ENCODE peak calls at places on chromosomes 6 and 20, in eight cellular contexts. One of them, this sample, is unnamed.
A peak's percentile ranks its signal among the peaks of the same experiment; 100 is the strongest.

GRCh38 chr6:158654960-158655485 is 5.2 kb downstream of the SYTL3 start:
- DNase-seq in caudate nucleus: no peak
- DNase-seq in HEK293T: no peak
- DNase-seq in stimulated activated naive CD8-positive, alpha-beta T cell treated with anti-CD3 and anti-CD28 coated beads, Interleukin-15, Interleukin-2, amounts not matched to agents 100 U/mL and 50 U/mL, for 24 hours: no peak
- DNase-seq in GM10248: no peak
- DNase-seq in kidney epithelial cell: no peak
- DNase-seq in NCI-H1092: no peak
- DNase-seq in activated CD8-positive, alpha-beta memory T cell treated with anti-CD3 and anti-CD28 coated beads, Interleukin-2, amount 50 U/mL, for 4 hours: no peak
- DNase-seq in this sample: no peak

GRCh38 chr6:138406443-138406842 is 2.4 kb downstream of the HEBP2 start:
- DNase-seq in stimulated activated naive CD8-positive, alpha-beta T cell treated with anti-CD3 and anti-CD28 coated beads, Interleukin-15, Interleukin-2, amounts not matched to agents 100 U/mL and 50 U/mL, for 24 hours: no peak
- DNase-seq in activated CD8-positive, alpha-beta memory T cell treated with anti-CD3 and anti-CD28 coated beads, Interleukin-2, amount 50 U/mL, for 4 hours: no peak
- DNase-seq in caudate nucleus: no peak
- DNase-seq in NCI-H1092: no peak
- DNase-seq in HEK293T: no peak
- DNase-seq in GM10248: no peak
- DNase-seq in kidney epithelial cell: no peak
- DNase-seq in this sample: no peak

GRCh38 chr20:41443667-41444066 is 77.0 kb upstream of the EMILIN3 start:
- DNase-seq in HEK293T: no peak
- DNase-seq in kidney epithelial cell: no peak
- DNase-seq in GM10248: peak; percentile 39
- DNase-seq in NCI-H1092: no peak
- DNase-seq in caudate nucleus: no peak
- DNase-seq in stimulated activated naive CD8-positive, alpha-beta T cell treated with anti-CD3 and anti-CD28 coated beads, Interleukin-15, Interleukin-2, amounts not matched to agents 100 U/mL and 50 U/mL, for 24 hours: no peak
- DNase-seq in activated CD8-positive, alpha-beta memory T cell treated with anti-CD3 and anti-CD28 coated beads, Interleukin-2, amount 50 U/mL, for 4 hours: no peak
- DNase-seq in this sample: no peak

GRCh38 chr6:124927806-124928205 is 34.4 kb upstream of the RNF217 start:
- DNase-seq in HEK293T: no peak
- DNase-seq in activated CD8-positive, alpha-beta memory T cell treated with anti-CD3 and anti-CD28 coated beads, Interleukin-2, amount 50 U/mL, for 4 hours: no peak
- DNase-seq in kidney epithelial cell: peak; percentile 19
- DNase-seq in stimulated activated naive CD8-positive, alpha-beta T cell treated with anti-CD3 and anti-CD28 coated beads, Interleukin-15, Interleukin-2, amounts not matched to agents 100 U/mL and 50 U/mL, for 24 hours: no peak
- DNase-seq in caudate nucleus: no peak
- DNase-seq in GM10248: no peak
- DNase-seq in NCI-H1092: no peak
- DNase-seq in this sample: no peak

GRCh38 chr20:24501764-24502163 is 32.3 kb downstream of the SYNDIG1 start:
- DNase-seq in kidney epithelial cell: no peak
- DNase-seq in stimulated activated naive CD8-positive, alpha-beta T cell treated with anti-CD3 and anti-CD28 coated beads, Interleukin-15, Interleukin-2, amounts not matched to agents 100 U/mL and 50 U/mL, for 24 hours: no peak
- DNase-seq in activated CD8-positive, alpha-beta memory T cell treated with anti-CD3 and anti-CD28 coated beads, Interleukin-2, amount 50 U/mL, for 4 hours: no peak
- DNase-seq in caudate nucleus: no peak
- DNase-seq in GM10248: no peak
- DNase-seq in HEK293T: no peak
- DNase-seq in NCI-H1092: no peak
- DNase-seq in this sample: no peak

GRCh38 chr20:59912609-59913008 is 20.8 kb downstream of the SYCP2 start:
- DNase-seq in activated CD8-positive, alpha-beta memory T cell treated with anti-CD3 and anti-CD28 coated beads, Interleukin-2, amount 50 U/mL, for 4 hours: no peak
- DNase-seq in kidney epithelial cell: no peak
- DNase-seq in HEK293T: no peak
- DNase-seq in caudate nucleus: no peak
- DNase-seq in NCI-H1092: no peak
- DNase-seq in GM10248: no peak
- DNase-seq in stimulated activated naive CD8-positive, alpha-beta T cell treated with anti-CD3 and anti-CD28 coated beads, Interleukin-15, Interleukin-2, amounts not matched to agents 100 U/mL and 50 U/mL, for 24 hours: no peak
- DNase-seq in this sample: no peak

GRCh38 chr6:106334646-106335448 is 9.3 kb upstream of the ATG5 start:
- DNase-seq in kidney epithelial cell: no peak
- DNase-seq in NCI-H1092: peak; percentile 13
- DNase-seq in stimulated activated naive CD8-positive, alpha-beta T cell treated with anti-CD3 and anti-CD28 coated beads, Interleukin-15, Interleukin-2, amounts not matched to agents 100 U/mL and 50 U/mL, for 24 hours: peak; percentile 33
- DNase-seq in caudate nucleus: no peak
- DNase-seq in activated CD8-positive, alpha-beta memory T cell treated with anti-CD3 and anti-CD28 coated beads, Interleukin-2, amount 50 U/mL, for 4 hours: peak; percentile 34
- DNase-seq in GM10248: peak; percentile 66
- DNase-seq in HEK293T: peak; percentile 57
- DNase-seq in this sample: peak; percentile 20

GRCh38 chr6:167270499-167271307 is 20.4 kb upstream of the UNC93A start:
- DNase-seq in GM10248: no peak
- DNase-seq in caudate nucleus: no peak
- DNase-seq in kidney epithelial cell: no peak
- DNase-seq in stimulated activated naive CD8-positive, alpha-beta T cell treated with anti-CD3 and anti-CD28 coated beads, Interleukin-15, Interleukin-2, amounts not matched to agents 100 U/mL and 50 U/mL, for 24 hours: no peak
- DNase-seq in activated CD8-positive, alpha-beta memory T cell treated with anti-CD3 and anti-CD28 coated beads, Interleukin-2, amount 50 U/mL, for 4 hours: no peak
- DNase-seq in NCI-H1092: no peak
- DNase-seq in HEK293T: no peak
- DNase-seq in this sample: no peak

GRCh38 chr20:6489361-6490154 is 277.9 kb upstream of the BMP2 start:
- DNase-seq in caudate nucleus: no peak
- DNase-seq in activated CD8-positive, alpha-beta memory T cell treated with anti-CD3 and anti-CD28 coated beads, Interleukin-2, amount 50 U/mL, for 4 hours: no peak
- DNase-seq in HEK293T: no peak
- DNase-seq in stimulated activated naive CD8-positive, alpha-beta T cell treated with anti-CD3 and anti-CD28 coated beads, Interleukin-15, Interleukin-2, amounts not matched to agents 100 U/mL and 50 U/mL, for 24 hours: no peak
- DNase-seq in GM10248: no peak
- DNase-seq in NCI-H1092: peak; percentile 93
- DNase-seq in kidney epithelial cell: no peak
- DNase-seq in this sample: no peak

GRCh38 chr6:109187399-109188114 is 92.2 kb downstream of the CEP57L1 start:
- DNase-seq in NCI-H1092: peak; percentile 45
- DNase-seq in caudate nucleus: peak; percentile 30
- DNase-seq in HEK293T: peak; percentile 48
- DNase-seq in GM10248: peak; percentile 43
- DNase-seq in stimulated activated naive CD8-positive, alpha-beta T cell treated with anti-CD3 and anti-CD28 coated beads, Interleukin-15, Interleukin-2, amounts not matched to agents 100 U/mL and 50 U/mL, for 24 hours: peak; percentile 67
- DNase-seq in kidney epithelial cell: no peak
- DNase-seq in activated CD8-positive, alpha-beta memory T cell treated with anti-CD3 and anti-CD28 coated beads, Interleukin-2, amount 50 U/mL, for 4 hours: peak; percentile 66
- DNase-seq in this sample: peak; percentile 53

GRCh38 chr20:17823382-17824144 is 123.8 kb downstream of the BANF2 start:
- DNase-seq in stimulated activated naive CD8-positive, alpha-beta T cell treated with anti-CD3 and anti-CD28 coated beads, Interleukin-15, Interleukin-2, amounts not matched to agents 100 U/mL and 50 U/mL, for 24 hours: no peak
- DNase-seq in activated CD8-positive, alpha-beta memory T cell treated with anti-CD3 and anti-CD28 coated beads, Interleukin-2, amount 50 U/mL, for 4 hours: no peak
- DNase-seq in caudate nucleus: no peak
- DNase-seq in kidney epithelial cell: no peak
- DNase-seq in NCI-H1092: no peak
- DNase-seq in HEK293T: no peak
- DNase-seq in GM10248: no peak
- DNase-seq in this sample: no peak

GRCh38 chr6:148223424-148223842 is 119.2 kb upstream of the SASH1 start:
- DNase-seq in activated CD8-positive, alpha-beta memory T cell treated with anti-CD3 and anti-CD28 coated beads, Interleukin-2, amount 50 U/mL, for 4 hours: no peak
- DNase-seq in caudate nucleus: no peak
- DNase-seq in HEK293T: no peak
- DNase-seq in GM10248: no peak
- DNase-seq in stimulated activated naive CD8-positive, alpha-beta T cell treated with anti-CD3 and anti-CD28 coated beads, Interleukin-15, Interleukin-2, amounts not matched to agents 100 U/mL and 50 U/mL, for 24 hours: no peak
- DNase-seq in NCI-H1092: no peak
- DNase-seq in kidney epithelial cell: peak; percentile 29
- DNase-seq in this sample: no peak

GRCh38 chr6:35415065-35415880 is 36.9 kb upstream of the FANCE start:
- DNase-seq in HEK293T: peak; percentile 63
- DNase-seq in activated CD8-positive, alpha-beta memory T cell treated with anti-CD3 and anti-CD28 coated beads, Interleukin-2, amount 50 U/mL, for 4 hours: no peak
- DNase-seq in NCI-H1092: peak; percentile 84
- DNase-seq in kidney epithelial cell: no peak
- DNase-seq in stimulated activated naive CD8-positive, alpha-beta T cell treated with anti-CD3 and anti-CD28 coated beads, Interleukin-15, Interleukin-2, amounts not matched to agents 100 U/mL and 50 U/mL, for 24 hours: no peak
- DNase-seq in caudate nucleus: peak; percentile 82
- DNase-seq in GM10248: no peak
- DNase-seq in this sample: peak; percentile 46

This sample was measured in endothelial cell.